ENCODE peak calls at places on chromosomes 5 and 9, in eight cellular contexts. One of them, this sample, is unnamed.

GRCh38 chr5:152259702-152260101 is 145.4 kb downstream of the NMUR2 start:
- DNase-seq in AG10803: no peak
- DNase-seq in Calu3: no peak
- DNase-seq in activated naive CD4-positive, alpha-beta T cell: no peak
- DNase-seq in brain pericyte: no peak
- DNase-seq in stimulated activated naive CD8-positive, alpha-beta T cell treated with anti-CD3 and anti-CD28 coated beads, Interleukin-15, Interleukin-2, amounts not matched to agents 100 U/mL and 50 U/mL, for 24 hours: no peak
- DNase-seq in activated CD8-positive, alpha-beta memory T cell treated with anti-CD3 and anti-CD28 coated beads for 4 hours: no peak
- DNase-seq in activated CD4-positive, alpha-beta T cell treated with anti-CD3 and anti-CD28 coated beads, Interleukin-2, amount 50 U/mL, for 4 hours: no peak
- DNase-seq in this sample: no peak

GRCh38 chr5:55062039-55062779 is 38.2 kb downstream of the GZMK start:
- DNase-seq in stimulated activated naive CD8-positive, alpha-beta T cell treated with anti-CD3 and anti-CD28 coated beads, Interleukin-15, Interleukin-2, amounts not matched to agents 100 U/mL and 50 U/mL, for 24 hours: peak
- DNase-seq in activated CD4-positive, alpha-beta T cell treated with anti-CD3 and anti-CD28 coated beads, Interleukin-2, amount 50 U/mL, for 4 hours: peak
- DNase-seq in Calu3: no peak
- DNase-seq in AG10803: no peak
- DNase-seq in activated naive CD4-positive, alpha-beta T cell: no peak
- DNase-seq in brain pericyte: no peak
- DNase-seq in activated CD8-positive, alpha-beta memory T cell treated with anti-CD3 and anti-CD28 coated beads for 4 hours: peak
- DNase-seq in this sample: no peak

GRCh38 chr5:77272206-77272605 is 61.7 kb downstream of the PDE8B start:
- DNase-seq in brain pericyte: no peak
- DNase-seq in stimulated activated naive CD8-positive, alpha-beta T cell treated with anti-CD3 and anti-CD28 coated beads, Interleukin-15, Interleukin-2, amounts not matched to agents 100 U/mL and 50 U/mL, for 24 hours: no peak
- DNase-seq in Calu3: no peak
- DNase-seq in activated CD8-positive, alpha-beta memory T cell treated with anti-CD3 and anti-CD28 coated beads for 4 hours: no peak
- DNase-seq in AG10803: peak
- DNase-seq in activated naive CD4-positive, alpha-beta T cell: no peak
- DNase-seq in activated CD4-positive, alpha-beta T cell treated with anti-CD3 and anti-CD28 coated beads, Interleukin-2, amount 50 U/mL, for 4 hours: no peak
- DNase-seq in this sample: no peak

GRCh38 chr5:96875805-96876291 is 452 bp upstream of the ERAP2 start:
- DNase-seq in activated CD4-positive, alpha-beta T cell treated with anti-CD3 and anti-CD28 coated beads, Interleukin-2, amount 50 U/mL, for 4 hours: peak
- DNase-seq in brain pericyte: no peak
- DNase-seq in AG10803: no peak
- DNase-seq in activated CD8-positive, alpha-beta memory T cell treated with anti-CD3 and anti-CD28 coated beads for 4 hours: no peak
- DNase-seq in activated naive CD4-positive, alpha-beta T cell: no peak
- DNase-seq in Calu3: no peak
- DNase-seq in stimulated activated naive CD8-positive, alpha-beta T cell treated with anti-CD3 and anti-CD28 coated beads, Interleukin-15, Interleukin-2, amounts not matched to agents 100 U/mL and 50 U/mL, for 24 hours: peak
- DNase-seq in this sample: no peak

GRCh38 chr5:35046754-35047153 is 995 bp downstream of the AGXT2 start:
- DNase-seq in brain pericyte: peak
- DNase-seq in activated CD8-positive, alpha-beta memory T cell treated with anti-CD3 and anti-CD28 coated beads for 4 hours: no peak
- DNase-seq in activated naive CD4-positive, alpha-beta T cell: no peak
- DNase-seq in activated CD4-positive, alpha-beta T cell treated with anti-CD3 and anti-CD28 coated beads, Interleukin-2, amount 50 U/mL, for 4 hours: no peak
- DNase-seq in stimulated activated naive CD8-positive, alpha-beta T cell treated with anti-CD3 and anti-CD28 coated beads, Interleukin-15, Interleukin-2, amounts not matched to agents 100 U/mL and 50 U/mL, for 24 hours: no peak
- DNase-seq in Calu3: no peak
- DNase-seq in AG10803: peak
- DNase-seq in this sample: peak

GRCh38 chr9:103089357-103089756 is 94.2 kb downstream of the CYLC2 start:
- DNase-seq in Calu3: no peak
- DNase-seq in activated naive CD4-positive, alpha-beta T cell: no peak
- DNase-seq in activated CD4-positive, alpha-beta T cell treated with anti-CD3 and anti-CD28 coated beads, Interleukin-2, amount 50 U/mL, for 4 hours: no peak
- DNase-seq in brain pericyte: no peak
- DNase-seq in activated CD8-positive, alpha-beta memory T cell treated with anti-CD3 and anti-CD28 coated beads for 4 hours: no peak
- DNase-seq in AG10803: no peak
- DNase-seq in stimulated activated naive CD8-positive, alpha-beta T cell treated with anti-CD3 and anti-CD28 coated beads, Interleukin-15, Interleukin-2, amounts not matched to agents 100 U/mL and 50 U/mL, for 24 hours: no peak
- DNase-seq in this sample: no peak

GRCh38 chr9:92032891-92033290 is 82.3 kb downstream of the SPTLC1 start:
- DNase-seq in Calu3: no peak
- DNase-seq in AG10803: no peak
- DNase-seq in activated naive CD4-positive, alpha-beta T cell: no peak
- DNase-seq in activated CD4-positive, alpha-beta T cell treated with anti-CD3 and anti-CD28 coated beads, Interleukin-2, amount 50 U/mL, for 4 hours: no peak
- DNase-seq in stimulated activated naive CD8-positive, alpha-beta T cell treated with anti-CD3 and anti-CD28 coated beads, Interleukin-15, Interleukin-2, amounts not matched to agents 100 U/mL and 50 U/mL, for 24 hours: no peak
- DNase-seq in activated CD8-positive, alpha-beta memory T cell treated with anti-CD3 and anti-CD28 coated beads for 4 hours: no peak
- DNase-seq in brain pericyte: no peak
- DNase-seq in this sample: no peak

GRCh38 chr5:180784497-180785097 is 18.0 kb downstream of the MGAT1 start:
- DNase-seq in AG10803: peak
- DNase-seq in activated naive CD4-positive, alpha-beta T cell: peak
- DNase-seq in Calu3: peak
- DNase-seq in activated CD4-positive, alpha-beta T cell treated with anti-CD3 and anti-CD28 coated beads, Interleukin-2, amount 50 U/mL, for 4 hours: peak
- DNase-seq in activated CD8-positive, alpha-beta memory T cell treated with anti-CD3 and anti-CD28 coated beads for 4 hours: peak
- DNase-seq in brain pericyte: peak
- DNase-seq in stimulated activated naive CD8-positive, alpha-beta T cell treated with anti-CD3 and anti-CD28 coated beads, Interleukin-15, Interleukin-2, amounts not matched to agents 100 U/mL and 50 U/mL, for 24 hours: peak
- DNase-seq in this sample: peak

GRCh38 chr5:108989761-108990392 is 242.2 kb downstream of the FER start:
- DNase-seq in Calu3: no peak
- DNase-seq in activated CD4-positive, alpha-beta T cell treated with anti-CD3 and anti-CD28 coated beads, Interleukin-2, amount 50 U/mL, for 4 hours: no peak
- DNase-seq in activated naive CD4-positive, alpha-beta T cell: no peak
- DNase-seq in AG10803: peak
- DNase-seq in activated CD8-positive, alpha-beta memory T cell treated with anti-CD3 and anti-CD28 coated beads for 4 hours: no peak
- DNase-seq in stimulated activated naive CD8-positive, alpha-beta T cell treated with anti-CD3 and anti-CD28 coated beads, Interleukin-15, Interleukin-2, amounts not matched to agents 100 U/mL and 50 U/mL, for 24 hours: no peak
- DNase-seq in brain pericyte: no peak
- DNase-seq in this sample: no peak

GRCh38 chr5:53253421-53253871 is 143.9 kb upstream of the MOCS2 start:
- DNase-seq in activated naive CD4-positive, alpha-beta T cell: no peak
- DNase-seq in stimulated activated naive CD8-positive, alpha-beta T cell treated with anti-CD3 and anti-CD28 coated beads, Interleukin-15, Interleukin-2, amounts not matched to agents 100 U/mL and 50 U/mL, for 24 hours: no peak
- DNase-seq in brain pericyte: no peak
- DNase-seq in activated CD8-positive, alpha-beta memory T cell treated with anti-CD3 and anti-CD28 coated beads for 4 hours: no peak
- DNase-seq in Calu3: no peak
- DNase-seq in activated CD4-positive, alpha-beta T cell treated with anti-CD3 and anti-CD28 coated beads, Interleukin-2, amount 50 U/mL, for 4 hours: no peak
- DNase-seq in AG10803: peak
- DNase-seq in this sample: no peak

GRCh38 chr5:90873033-90873517 is 314.5 kb downstream of the ADGRV1 start:
- DNase-seq in Calu3: no peak
- DNase-seq in brain pericyte: no peak
- DNase-seq in AG10803: no peak
- DNase-seq in activated CD8-positive, alpha-beta memory T cell treated with anti-CD3 and anti-CD28 coated beads for 4 hours: no peak
- DNase-seq in activated naive CD4-positive, alpha-beta T cell: no peak
- DNase-seq in stimulated activated naive CD8-positive, alpha-beta T cell treated with anti-CD3 and anti-CD28 coated beads, Interleukin-15, Interleukin-2, amounts not matched to agents 100 U/mL and 50 U/mL, for 24 hours: peak
- DNase-seq in activated CD4-positive, alpha-beta T cell treated with anti-CD3 and anti-CD28 coated beads, Interleukin-2, amount 50 U/mL, for 4 hours: no peak
- DNase-seq in this sample: no peak

GRCh38 chr5:104088876-104089778 is 526.5 kb upstream of the NUDT12 start:
- DNase-seq in brain pericyte: no peak
- DNase-seq in AG10803: peak
- DNase-seq in activated CD8-positive, alpha-beta memory T cell treated with anti-CD3 and anti-CD28 coated beads for 4 hours: no peak
- DNase-seq in activated naive CD4-positive, alpha-beta T cell: no peak
- DNase-seq in activated CD4-positive, alpha-beta T cell treated with anti-CD3 and anti-CD28 coated beads, Interleukin-2, amount 50 U/mL, for 4 hours: no peak
- DNase-seq in Calu3: no peak
- DNase-seq in stimulated activated naive CD8-positive, alpha-beta T cell treated with anti-CD3 and anti-CD28 coated beads, Interleukin-15, Interleukin-2, amounts not matched to agents 100 U/mL and 50 U/mL, for 24 hours: no peak
- DNase-seq in this sample: no peak

GRCh38 chr5:177362102-177362868 is 4.6 kb downstream of the RGS14 start:
- DNase-seq in activated naive CD4-positive, alpha-beta T cell: no peak
- DNase-seq in AG10803: no peak
- DNase-seq in activated CD4-positive, alpha-beta T cell treated with anti-CD3 and anti-CD28 coated beads, Interleukin-2, amount 50 U/mL, for 4 hours: peak
- DNase-seq in brain pericyte: no peak
- DNase-seq in stimulated activated naive CD8-positive, alpha-beta T cell treated with anti-CD3 and anti-CD28 coated beads, Interleukin-15, Interleukin-2, amounts not matched to agents 100 U/mL and 50 U/mL, for 24 hours: no peak
- DNase-seq in Calu3: no peak
- DNase-seq in activated CD8-positive, alpha-beta memory T cell treated with anti-CD3 and anti-CD28 coated beads for 4 hours: peak
- DNase-seq in this sample: no peak

GRCh38 chr9:116992870-116993269 is 305.8 kb downstream of the TRIM32 start:
- DNase-seq in activated CD8-positive, alpha-beta memory T cell treated with anti-CD3 and anti-CD28 coated beads for 4 hours: no peak
- DNase-seq in AG10803: no peak
- DNase-seq in activated CD4-positive, alpha-beta T cell treated with anti-CD3 and anti-CD28 coated beads, Interleukin-2, amount 50 U/mL, for 4 hours: no peak
- DNase-seq in activated naive CD4-positive, alpha-beta T cell: no peak
- DNase-seq in Calu3: no peak
- DNase-seq in stimulated activated naive CD8-positive, alpha-beta T cell treated with anti-CD3 and anti-CD28 coated beads, Interleukin-15, Interleukin-2, amounts not matched to agents 100 U/mL and 50 U/mL, for 24 hours: no peak
- DNase-seq in brain pericyte: no peak
- DNase-seq in this sample: no peak

GRCh38 chr5:15807861-15808260 is 307.9 kb downstream of the FBXL7 start:
- DNase-seq in Calu3: no peak
- DNase-seq in activated CD8-positive, alpha-beta memory T cell treated with anti-CD3 and anti-CD28 coated beads for 4 hours: no peak
- DNase-seq in AG10803: peak
- DNase-seq in brain pericyte: peak
- DNase-seq in activated CD4-positive, alpha-beta T cell treated with anti-CD3 and anti-CD28 coated beads, Interleukin-2, amount 50 U/mL, for 4 hours: no peak
- DNase-seq in stimulated activated naive CD8-positive, alpha-beta T cell treated with anti-CD3 and anti-CD28 coated beads, Interleukin-15, Interleukin-2, amounts not matched to agents 100 U/mL and 50 U/mL, for 24 hours: no peak
- DNase-seq in activated naive CD4-positive, alpha-beta T cell: no peak
- DNase-seq in this sample: peak

GRCh38 chr9:125541840-125542243 is 165.2 kb downstream of the MAPKAP1 start:
- DNase-seq in activated naive CD4-positive, alpha-beta T cell: no peak
- DNase-seq in activated CD4-positive, alpha-beta T cell treated with anti-CD3 and anti-CD28 coated beads, Interleukin-2, amount 50 U/mL, for 4 hours: no peak
- DNase-seq in AG10803: peak
- DNase-seq in stimulated activated naive CD8-positive, alpha-beta T cell treated with anti-CD3 and anti-CD28 coated beads, Interleukin-15, Interleukin-2, amounts not matched to agents 100 U/mL and 50 U/mL, for 24 hours: no peak
- DNase-seq in activated CD8-positive, alpha-beta memory T cell treated with anti-CD3 and anti-CD28 coated beads for 4 hours: no peak
- DNase-seq in Calu3: no peak
- DNase-seq in brain pericyte: no peak
- DNase-seq in this sample: no peak

GRCh38 chr9:631596-631995 is 209.9 kb upstream of the DMRT1 start:
- DNase-seq in brain pericyte: no peak
- DNase-seq in activated CD8-positive, alpha-beta memory T cell treated with anti-CD3 and anti-CD28 coated beads for 4 hours: no peak
- DNase-seq in activated CD4-positive, alpha-beta T cell treated with anti-CD3 and anti-CD28 coated beads, Interleukin-2, amount 50 U/mL, for 4 hours: no peak
- DNase-seq in AG10803: peak
- DNase-seq in stimulated activated naive CD8-positive, alpha-beta T cell treated with anti-CD3 and anti-CD28 coated beads, Interleukin-15, Interleukin-2, amounts not matched to agents 100 U/mL and 50 U/mL, for 24 hours: no peak
- DNase-seq in activated naive CD4-positive, alpha-beta T cell: no peak
- DNase-seq in Calu3: no peak
- DNase-seq in this sample: no peak

GRCh38 chr9:121976751-121977150 is 116.4 kb downstream of the TTLL11 start:
- DNase-seq in activated CD8-positive, alpha-beta memory T cell treated with anti-CD3 and anti-CD28 coated beads for 4 hours: no peak
- DNase-seq in stimulated activated naive CD8-positive, alpha-beta T cell treated with anti-CD3 and anti-CD28 coated beads, Interleukin-15, Interleukin-2, amounts not matched to agents 100 U/mL and 50 U/mL, for 24 hours: no peak
- DNase-seq in activated naive CD4-positive, alpha-beta T cell: no peak
- DNase-seq in AG10803: peak
- DNase-seq in Calu3: no peak
- DNase-seq in activated CD4-positive, alpha-beta T cell treated with anti-CD3 and anti-CD28 coated beads, Interleukin-2, amount 50 U/mL, for 4 hours: no peak
- DNase-seq in brain pericyte: no peak
- DNase-seq in this sample: no peak

This sample was measured in smooth muscle cell of the brain vasculature.